ENCODE peak calls at places on chromosomes 6 and 20, in seven cellular contexts. One of them, this sample, is unnamed.

GRCh38 chr6:113647158-113647889 is 209.8 kb upstream of the MARCKS start:
- DNase-seq in prostate gland: no peak
- DNase-seq in PC-3: no peak
- DNase-seq in cardiac fibroblast: no peak
- DNase-seq in gastrocnemius medialis: no peak
- DNase-seq in colonic mucosa: no peak
- DNase-seq in fibroblast of the aortic adventitia: peak; percentile 30
- DNase-seq in this sample: no peak

GRCh38 chr20:25081065-25081729 is 744 bp downstream of the VSX1 start:
- DNase-seq in prostate gland: no peak
- DNase-seq in PC-3: no peak
- DNase-seq in cardiac fibroblast: no peak
- DNase-seq in gastrocnemius medialis: no peak
- DNase-seq in colonic mucosa: no peak
- DNase-seq in fibroblast of the aortic adventitia: peak; percentile 12
- DNase-seq in this sample: no peak

GRCh38 chr6:97189767-97190166 is 93.2 kb downstream of the MMS22L start:
- DNase-seq in prostate gland: no peak
- DNase-seq in PC-3: no peak
- DNase-seq in cardiac fibroblast: peak; percentile 76
- DNase-seq in gastrocnemius medialis: no peak
- DNase-seq in colonic mucosa: no peak
- DNase-seq in fibroblast of the aortic adventitia: peak; percentile 69
- DNase-seq in this sample: no peak

GRCh38 chr6:26295691-26296555 is 69.1 kb upstream of the BTN3A2 start:
- DNase-seq in prostate gland: no peak
- DNase-seq in PC-3: peak; percentile 93
- DNase-seq in cardiac fibroblast: peak; percentile 93
- DNase-seq in gastrocnemius medialis: peak; percentile 65
- DNase-seq in colonic mucosa: peak; percentile 29
- DNase-seq in fibroblast of the aortic adventitia: peak; percentile 71
- DNase-seq in this sample: peak; percentile 87

GRCh38 chr20:56289652-56290051 is 41.1 kb downstream of the MC3R start:
- DNase-seq in prostate gland: no peak
- DNase-seq in PC-3: no peak
- DNase-seq in cardiac fibroblast: no peak
- DNase-seq in gastrocnemius medialis: no peak
- DNase-seq in colonic mucosa: no peak
- DNase-seq in fibroblast of the aortic adventitia: no peak
- DNase-seq in this sample: peak; percentile 40

GRCh38 chr20:54255157-54255556 is 47.3 kb downstream of the PFDN4 start:
- DNase-seq in prostate gland: no peak
- DNase-seq in PC-3: no peak
- DNase-seq in cardiac fibroblast: peak; percentile 92
- DNase-seq in gastrocnemius medialis: no peak
- DNase-seq in colonic mucosa: no peak
- DNase-seq in fibroblast of the aortic adventitia: peak; percentile 89
- DNase-seq in this sample: peak; percentile 30

GRCh38 chr20:41005361-41005729 is 23.3 kb upstream of the TOP1 start:
- DNase-seq in prostate gland: peak; percentile 94
- DNase-seq in PC-3: peak; percentile 99
- DNase-seq in cardiac fibroblast: peak; percentile 99
- DNase-seq in gastrocnemius medialis: peak; percentile 84
- DNase-seq in colonic mucosa: peak; percentile 91
- DNase-seq in fibroblast of the aortic adventitia: peak; percentile 99
- DNase-seq in this sample: peak; percentile 99

GRCh38 chr6:16450821-16451220 is 212.4 kb downstream of the GMPR start:
- DNase-seq in prostate gland: no peak
- DNase-seq in PC-3: peak; percentile 25
- DNase-seq in cardiac fibroblast: peak; percentile 60
- DNase-seq in gastrocnemius medialis: no peak
- DNase-seq in colonic mucosa: no peak
- DNase-seq in fibroblast of the aortic adventitia: peak; percentile 41
- DNase-seq in this sample: no peak

GRCh38 chr6:1449896-1450295 is 60.5 kb downstream of the FOXF2 start:
- DNase-seq in prostate gland: no peak
- DNase-seq in PC-3: no peak
- DNase-seq in cardiac fibroblast: no peak
- DNase-seq in gastrocnemius medialis: no peak
- DNase-seq in colonic mucosa: no peak
- DNase-seq in fibroblast of the aortic adventitia: no peak
- DNase-seq in this sample: no peak

GRCh38 chr6:89794324-89794723 is 25.3 kb downstream of the MDN1 start:
- DNase-seq in prostate gland: no peak
- DNase-seq in PC-3: no peak
- DNase-seq in cardiac fibroblast: no peak
- DNase-seq in gastrocnemius medialis: no peak
- DNase-seq in colonic mucosa: no peak
- DNase-seq in fibroblast of the aortic adventitia: no peak
- DNase-seq in this sample: no peak

GRCh38 chr20:29318871-29319461 is 1938.5 kb upstream of the DEFB115 start:
- DNase-seq in prostate gland: no peak
- DNase-seq in PC-3: no peak
- DNase-seq in cardiac fibroblast: no peak
- DNase-seq in gastrocnemius medialis: no peak
- DNase-seq in colonic mucosa: no peak
- DNase-seq in fibroblast of the aortic adventitia: no peak
- DNase-seq in this sample: no peak

GRCh38 chr6:166017032-166017635 is 150.5 kb downstream of the TBXT start:
- DNase-seq in prostate gland: no peak
- DNase-seq in PC-3: no peak
- DNase-seq in cardiac fibroblast: no peak
- DNase-seq in gastrocnemius medialis: no peak
- DNase-seq in colonic mucosa: no peak
- DNase-seq in fibroblast of the aortic adventitia: no peak
- DNase-seq in this sample: no peak

GRCh38 chr6:74899416-74899815 is 306.4 kb downstream of the COL12A1 start:
- DNase-seq in prostate gland: no peak
- DNase-seq in PC-3: peak; percentile 68
- DNase-seq in cardiac fibroblast: peak; percentile 79
- DNase-seq in gastrocnemius medialis: no peak
- DNase-seq in colonic mucosa: no peak
- DNase-seq in fibroblast of the aortic adventitia: peak; percentile 69
- DNase-seq in this sample: peak; percentile 61

GRCh38 chr6:69090132-69090531 is 455.1 kb downstream of the ADGRB3 start:
- DNase-seq in prostate gland: no peak
- DNase-seq in PC-3: no peak
- DNase-seq in cardiac fibroblast: peak; percentile 96
- DNase-seq in gastrocnemius medialis: no peak
- DNase-seq in colonic mucosa: no peak
- DNase-seq in fibroblast of the aortic adventitia: peak; percentile 69
- DNase-seq in this sample: no peak

GRCh38 chr20:26209171-26209941 is 512.7 kb upstream of the ZNF337 start:
- DNase-seq in prostate gland: no peak
- DNase-seq in PC-3: no peak
- DNase-seq in cardiac fibroblast: peak; percentile 12
- DNase-seq in gastrocnemius medialis: no peak
- DNase-seq in colonic mucosa: no peak
- DNase-seq in fibroblast of the aortic adventitia: peak; percentile 11
- DNase-seq in this sample: no peak

GRCh38 chr20:43900496-43900895 is 14.2 kb upstream of the TOX2 start:
- DNase-seq in prostate gland: no peak
- DNase-seq in PC-3: no peak
- DNase-seq in cardiac fibroblast: no peak
- DNase-seq in gastrocnemius medialis: no peak
- DNase-seq in colonic mucosa: no peak
- DNase-seq in fibroblast of the aortic adventitia: no peak
- DNase-seq in this sample: no peak

GRCh38 chr6:26199773-26200728 is 112.8 kb downstream of the HFE start:
- DNase-seq in prostate gland: no peak
- DNase-seq in PC-3: peak; percentile 41
- DNase-seq in cardiac fibroblast: peak; percentile 64
- DNase-seq in gastrocnemius medialis: no peak
- DNase-seq in colonic mucosa: no peak
- DNase-seq in fibroblast of the aortic adventitia: peak; percentile 42
- DNase-seq in this sample: no peak

GRCh38 chr20:19735446-19735845 is 22.6 kb upstream of the RIN2 start:
- DNase-seq in prostate gland: peak; percentile 15
- DNase-seq in PC-3: peak; percentile 97
- DNase-seq in cardiac fibroblast: peak; percentile 95
- DNase-seq in gastrocnemius medialis: peak; percentile 84
- DNase-seq in colonic mucosa: peak; percentile 82
- DNase-seq in fibroblast of the aortic adventitia: peak; percentile 88
- DNase-seq in this sample: peak; percentile 96

GRCh38 chr6:153108320-153108719 is 22.8 kb downstream of the RGS17 start:
- DNase-seq in prostate gland: no peak
- DNase-seq in PC-3: peak; percentile 50
- DNase-seq in cardiac fibroblast: peak; percentile 54
- DNase-seq in gastrocnemius medialis: no peak
- DNase-seq in colonic mucosa: no peak
- DNase-seq in fibroblast of the aortic adventitia: peak; percentile 78
- DNase-seq in this sample: peak; percentile 57
- TF ChIP-seq CTCF in prostate gland: no peak
- TF ChIP-seq CTCF in PC-3: peak; percentile 64
- TF ChIP-seq CTCF in cardiac fibroblast: peak; percentile 43
- TF ChIP-seq CTCF in gastrocnemius medialis: no peak
- TF ChIP-seq CTCF in colonic mucosa: no peak
- TF ChIP-seq CTCF in fibroblast of the aortic adventitia: peak; percentile 73
- TF ChIP-seq CTCF in this sample: peak; percentile 30

GRCh38 chr6:12969933-12970332 is 253.4 kb downstream of the PHACTR1 start:
- DNase-seq in prostate gland: no peak
- DNase-seq in PC-3: no peak
- DNase-seq in cardiac fibroblast: no peak
- DNase-seq in gastrocnemius medialis: no peak
- DNase-seq in colonic mucosa: no peak
- DNase-seq in fibroblast of the aortic adventitia: no peak
- DNase-seq in this sample: no peak

GRCh38 chr6:12963566-12963965 is 247.0 kb downstream of the PHACTR1 start:
- DNase-seq in prostate gland: no peak
- DNase-seq in PC-3: no peak
- DNase-seq in cardiac fibroblast: no peak
- DNase-seq in gastrocnemius medialis: no peak
- DNase-seq in colonic mucosa: no peak
- DNase-seq in fibroblast of the aortic adventitia: no peak
- DNase-seq in this sample: no peak

GRCh38 chr6:12967686-12968085 is 251.1 kb downstream of the PHACTR1 start:
- DNase-seq in prostate gland: no peak
- DNase-seq in PC-3: no peak
- DNase-seq in cardiac fibroblast: peak; percentile 43
- DNase-seq in gastrocnemius medialis: no peak
- DNase-seq in colonic mucosa: no peak
- DNase-seq in fibroblast of the aortic adventitia: peak; percentile 65
- DNase-seq in this sample: no peak

GRCh38 chr6:12968839-12969558 is 252.4 kb downstream of the PHACTR1 start:
- DNase-seq in prostate gland: no peak
- DNase-seq in PC-3: no peak
- DNase-seq in cardiac fibroblast: no peak
- DNase-seq in gastrocnemius medialis: no peak
- DNase-seq in colonic mucosa: no peak
- DNase-seq in fibroblast of the aortic adventitia: peak; percentile 24
- DNase-seq in this sample: no peak

GRCh38 chr6:12968290-12968689 is 251.7 kb downstream of the PHACTR1 start:
- DNase-seq in prostate gland: no peak
- DNase-seq in PC-3: no peak
- DNase-seq in cardiac fibroblast: no peak
- DNase-seq in gastrocnemius medialis: no peak
- DNase-seq in colonic mucosa: no peak
- DNase-seq in fibroblast of the aortic adventitia: no peak
- DNase-seq in this sample: no peak
- TF ChIP-seq CTCF in prostate gland: no peak
- TF ChIP-seq CTCF in PC-3: no peak
- TF ChIP-seq CTCF in cardiac fibroblast: no peak
- TF ChIP-seq CTCF in gastrocnemius medialis: no peak
- TF ChIP-seq CTCF in colonic mucosa: no peak
- TF ChIP-seq CTCF in fibroblast of the aortic adventitia: no peak
- TF ChIP-seq CTCF in this sample: no peak

GRCh38 chr6:83592770-83593394 is 80.5 kb downstream of the PRSS35 start:
- DNase-seq in prostate gland: no peak
- DNase-seq in PC-3: peak; percentile 38
- DNase-seq in cardiac fibroblast: peak; percentile 28
- DNase-seq in gastrocnemius medialis: no peak
- DNase-seq in colonic mucosa: no peak
- DNase-seq in fibroblast of the aortic adventitia: peak; percentile 14
- DNase-seq in this sample: peak; percentile 52
- TF ChIP-seq CTCF in prostate gland: no peak
- TF ChIP-seq CTCF in PC-3: peak; percentile 63
- TF ChIP-seq CTCF in cardiac fibroblast: peak; percentile 67
- TF ChIP-seq CTCF in gastrocnemius medialis: no peak
- TF ChIP-seq CTCF in colonic mucosa: peak; percentile 15
- TF ChIP-seq CTCF in fibroblast of the aortic adventitia: peak; percentile 64
- TF ChIP-seq CTCF in this sample: peak; percentile 48

GRCh38 chr20:64082126-64082638 is 2.0 kb downstream of the LKAAEAR1 start:
- DNase-seq in prostate gland: no peak
- DNase-seq in PC-3: no peak
- DNase-seq in cardiac fibroblast: no peak
- DNase-seq in gastrocnemius medialis: no peak
- DNase-seq in colonic mucosa: no peak
- DNase-seq in fibroblast of the aortic adventitia: no peak
- DNase-seq in this sample: no peak
- TF ChIP-seq CTCF in prostate gland: no peak
- TF ChIP-seq CTCF in PC-3: no peak
- TF ChIP-seq CTCF in cardiac fibroblast: no peak
- TF ChIP-seq CTCF in gastrocnemius medialis: no peak
- TF ChIP-seq CTCF in colonic mucosa: no peak
- TF ChIP-seq CTCF in fibroblast of the aortic adventitia: no peak
- TF ChIP-seq CTCF in this sample: no peak

This sample was measured in MCF 10A.